ENCODE peak calls at places on chromosome 13, in five cellular contexts. O is fibroblast of mammary gland, B is Calu3, H is heart right ventricle, E is epithelial cell of esophagus. U is an unnamed sample.

GRCh38 chr13:30898721-30899188 is 7.3 kb upstream of the MEDAG start:
- DNase-seq in O (peak), B (no peak), H (no peak), E (peak), U (no peak)

GRCh38 chr13:95623141-95623540 is 21.4 kb downstream of the DZIP1 start:
- DNase-seq in O (no peak), B (no peak), H (no peak), E (no peak), U (no peak)

GRCh38 chr13:48950507-48950886 is 25.2 kb upstream of the FNDC3A start:
- DNase-seq in O (peak), B (no peak), H (no peak), E (peak), U (no peak)

GRCh38 chr13:102768914-102769313 is 4.7 kb downstream of the TEX30 start:
- DNase-seq in O (peak), B (no peak), H (no peak), E (no peak), U (no peak)

GRCh38 chr13:31096624-31097302 is 64.9 kb downstream of the HSPH1 start:
- DNase-seq in O (no peak), B (peak), H (no peak), E (peak), U (no peak)

GRCh38 chr13:20161275-20161950 is 561 bp upstream of the GJA3 start:
- DNase-seq in O (no peak), B (peak), H (peak), E (no peak), U (no peak)

GRCh38 chr13:28705734-28706133 is 13.0 kb downstream of the SLC46A3 start:
- DNase-seq in O (peak), B (no peak), H (no peak), E (no peak), U (no peak)

GRCh38 chr13:110536006-110536693 is 25.4 kb downstream of the RAB20 start:
- DNase-seq in O (no peak), B (no peak), H (no peak), E (no peak), U (no peak)

GRCh38 chr13:25973085-25973484 is 78.7 kb downstream of the SHISA2 start:
- DNase-seq in O (no peak), B (no peak), H (no peak), E (no peak), U (no peak)

GRCh38 chr13:91248249-91248648 is 99.2 kb upstream of the MIR17HG start:
- DNase-seq in O (no peak), B (no peak), H (no peak), E (no peak), U (no peak)

GRCh38 chr13:97109256-97109655 is 112.9 kb upstream of the MBNL2 start:
- DNase-seq in O (no peak), B (no peak), H (no peak), E (no peak), U (no peak)

GRCh38 chr13:89034015-89034414 is 1362.8 kb downstream of the SLITRK5 start:
- DNase-seq in O (no peak), B (no peak), H (no peak), E (no peak), U (no peak)

GRCh38 chr13:109744512-109745051 is 41.8 kb downstream of the IRS2 start:
- DNase-seq in O (peak), B (no peak), H (no peak), E (no peak), U (no peak)

GRCh38 chr13:77513719-77514335 is 21.7 kb upstream of the SCEL start:
- DNase-seq in O (no peak), B (no peak), H (no peak), E (no peak), U (no peak)

GRCh38 chr13:24180743-24181384 is 20.3 kb downstream of the SPATA13 start:
- DNase-seq in O (peak), B (no peak), H (no peak), E (peak), U (no peak)

GRCh38 chr13:113493315-113493951 is 2.9 kb upstream of the DCUN1D2 start:
- DNase-seq in O (peak), B (no peak), H (no peak), E (peak), U (no peak)

GRCh38 chr13:110063490-110063889 is 243.5 kb downstream of the COL4A1 start:
- DNase-seq in O (no peak), B (no peak), H (no peak), E (no peak), U (no peak)

GRCh38 chr13:32384702-32385101 is 43.2 kb downstream of the N4BP2L1 start:
- DNase-seq in O (no peak), B (no peak), H (no peak), E (peak), U (no peak)

GRCh38 chr13:45331123-45331619 is 9.8 kb downstream of the TPT1 start:
- DNase-seq in O (no peak), B (no peak), H (no peak), E (no peak), U (no peak)

GRCh38 chr13:23770428-23770827 is 118.8 kb downstream of the MIPEP start:
- DNase-seq in O (no peak), B (no peak), H (no peak), E (no peak), U (no peak)

GRCh38 chr13:60838581-60838980 is 441.6 kb downstream of the TDRD3 start:
- DNase-seq in O (no peak), B (no peak), H (no peak), E (peak), U (no peak)

GRCh38 chr13:24045456-24045996 is 115.0 kb upstream of the SPATA13 start:
- DNase-seq in O (no peak), B (no peak), H (no peak), E (no peak), U (no peak)

GRCh38 chr13:22561581-22561980 is 619.2 kb upstream of the SGCG start:
- DNase-seq in O (peak), B (no peak), H (no peak), E (no peak), U (no peak)

GRCh38 chr13:35700661-35701060 is 224.2 kb upstream of the MAB21L1 start:
- DNase-seq in O (peak), B (no peak), H (no peak), E (no peak), U (no peak)

GRCh38 chr13:60311527-60311926 is 85.5 kb upstream of the TDRD3 start:
- DNase-seq in O (no peak), B (no peak), H (no peak), E (no peak), U (no peak)

GRCh38 chr13:108342369-108343289 is 73.1 kb downstream of the TNFSF13B start:
- DNase-seq in O (peak), B (no peak), H (no peak), E (peak), U (no peak)

GRCh38 chr13:108346376-108346775 is 76.9 kb downstream of the TNFSF13B start:
- DNase-seq in O (no peak), B (peak), H (no peak), E (peak), U (no peak)

GRCh38 chr13:108349269-108349668 is 79.8 kb downstream of the TNFSF13B start:
- DNase-seq in O (no peak), B (no peak), H (no peak), E (no peak), U (no peak)

DNA sequence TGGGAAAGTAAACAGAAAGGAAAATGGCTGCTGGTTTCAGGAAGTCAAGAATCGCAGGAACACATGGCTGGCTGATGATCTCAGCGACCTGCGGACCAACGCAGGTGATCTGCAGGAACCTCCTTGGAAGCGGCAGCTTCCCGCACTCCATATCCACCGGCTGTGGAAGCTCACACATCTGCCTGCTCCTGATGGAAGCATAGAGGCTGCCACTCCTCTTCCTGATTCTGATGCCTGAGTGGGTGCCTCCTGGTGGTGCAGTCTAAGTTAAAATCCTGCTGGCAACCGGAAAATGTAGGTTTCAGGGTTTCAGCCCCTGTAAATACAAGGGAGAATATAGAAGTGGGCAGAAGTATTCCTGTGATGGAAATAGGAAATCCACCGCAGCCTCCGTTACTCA is 75.5 kb downstream of the TNFSF13B start:
- DNase-seq in O (no peak), B (no peak), H (no peak), E (no peak), U (no peak)
- TF ChIP-seq CTCF in O (no peak), B (no peak), H (no peak), E (no peak), U (no peak)

GRCh38 chr13:62278271-62278670 is 862.6 kb upstream of the PCDH20 start:
- DNase-seq in O (no peak), B (no peak), H (no peak), E (no peak), U (no peak)
- TF ChIP-seq CTCF in O (no peak), B (no peak), H (no peak), E (no peak), U (peak)

DNA sequence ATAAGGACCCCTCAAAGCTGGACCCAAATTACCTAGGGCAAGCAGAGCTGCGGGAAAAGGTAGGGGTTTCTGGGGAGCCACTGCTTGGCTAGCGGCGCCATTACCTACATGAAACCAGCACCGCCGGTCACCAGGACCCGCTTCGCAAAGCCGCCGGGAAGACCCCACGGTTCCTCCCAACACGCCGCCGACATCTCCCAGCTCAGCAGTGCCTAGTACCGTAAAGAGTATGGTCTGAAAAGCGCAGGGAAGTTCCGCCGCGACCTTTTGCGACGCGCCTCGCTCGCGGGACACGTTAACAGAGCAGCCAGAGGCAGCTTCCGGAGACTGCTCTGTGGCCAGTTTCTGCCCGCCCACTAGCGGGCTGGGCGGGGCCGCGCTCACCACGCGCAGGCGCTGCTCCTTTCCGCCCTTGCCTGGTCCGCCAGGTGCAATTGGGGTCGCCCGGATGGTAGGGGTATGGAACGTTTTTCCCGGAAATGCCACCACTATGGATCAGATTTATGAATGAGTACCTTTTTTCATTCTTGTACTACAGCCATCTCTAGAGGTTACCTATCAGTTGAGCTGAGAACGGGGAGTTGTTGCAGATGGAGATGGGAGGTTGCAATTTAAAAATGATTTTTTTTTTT is at the start of gene TGDS:
- DNase-seq in O (peak), B (peak), H (peak), E (peak), U (peak)
- TF ChIP-seq CTCF in O (no peak), B (no peak), H (peak), E (no peak), U (peak)

GRCh38 chr13:87814444-87814843 is 143.3 kb downstream of the SLITRK5 start:
- DNase-seq in O (no peak), B (no peak), H (no peak), E (no peak), U (no peak)

GRCh38 chr13:87810920-87811344 is 139.8 kb downstream of the SLITRK5 start:
- DNase-seq in O (no peak), B (no peak), H (no peak), E (no peak), U (no peak)

GRCh38 chr13:87810391-87810801 is 139.2 kb downstream of the SLITRK5 start:
- DNase-seq in O (peak), B (no peak), H (no peak), E (peak), U (no peak)
- TF ChIP-seq CTCF in O (no peak), B (no peak), H (no peak), E (no peak), U (peak)

GRCh38 chr13:75907044-75907443 is 270.9 kb downstream of the LMO7 start:
- DNase-seq in O (no peak), B (no peak), H (no peak), E (no peak), U (no peak)

GRCh38 chr13:75902166-75903104 is 266.3 kb downstream of the LMO7 start:
- DNase-seq in O (no peak), B (no peak), H (no peak), E (no peak), U (no peak)

GRCh38 chr13:75904012-75904411 is 267.9 kb downstream of the LMO7 start:
- DNase-seq in O (no peak), B (no peak), H (no peak), E (no peak), U (no peak)

GRCh38 chr13:75908137-75908536 is 272.0 kb downstream of the LMO7 start:
- DNase-seq in O (peak), B (no peak), H (peak), E (peak), U (no peak)

DNA sequence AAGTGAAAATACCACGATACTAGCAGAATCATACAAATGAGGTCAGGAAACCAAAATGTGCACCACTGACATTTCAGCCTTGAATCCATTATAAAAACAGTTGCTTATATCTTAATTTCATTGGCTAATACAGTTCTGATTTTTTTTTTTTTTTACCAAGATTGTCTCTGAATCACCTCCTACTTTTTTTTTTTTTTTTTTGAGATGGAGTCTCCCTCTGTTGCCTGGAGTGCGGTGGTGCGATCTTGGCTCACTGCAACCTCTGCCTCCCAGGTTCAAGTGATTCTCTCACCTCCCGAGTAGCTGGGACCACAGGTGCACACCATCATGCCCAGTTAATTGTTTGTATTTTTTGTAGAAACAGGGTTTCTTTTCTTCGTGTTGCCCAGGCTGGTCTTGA is 270.2 kb downstream of the LMO7 start:
- DNase-seq in O (peak), B (no peak), H (no peak), E (no peak), U (no peak)
- TF ChIP-seq CTCF in O (no peak), B (no peak), H (no peak), E (no peak), U (no peak)

GRCh38 chr13:98447881-98448641 is 128.8 kb downstream of the STK24 start:
- DNase-seq in O (peak), B (no peak), H (peak), E (peak), U (peak)
- TF ChIP-seq CTCF in O (peak), B (no peak), H (peak), E (peak), U (peak)

GRCh38 chr13:41411536-41411935 is 45.8 kb upstream of the RGCC start:
- DNase-seq in O (peak), B (peak), H (no peak), E (peak), U (no peak)
- TF ChIP-seq CTCF in O (peak), B (no peak), H (peak), E (peak), U (peak)

GRCh38 chr13:74687452-74688180 is 553.4 kb upstream of the KLF12 start:
- DNase-seq in O (no peak), B (no peak), H (no peak), E (no peak), U (peak)

GRCh38 chr13:74681891-74682290 is 547.7 kb upstream of the KLF12 start:
- DNase-seq in O (no peak), B (no peak), H (no peak), E (no peak), U (no peak)

GRCh38 chr13:74678308-74678958 is 544.2 kb upstream of the KLF12 start:
- DNase-seq in O (peak), B (no peak), H (no peak), E (no peak), U (no peak)

DNA sequence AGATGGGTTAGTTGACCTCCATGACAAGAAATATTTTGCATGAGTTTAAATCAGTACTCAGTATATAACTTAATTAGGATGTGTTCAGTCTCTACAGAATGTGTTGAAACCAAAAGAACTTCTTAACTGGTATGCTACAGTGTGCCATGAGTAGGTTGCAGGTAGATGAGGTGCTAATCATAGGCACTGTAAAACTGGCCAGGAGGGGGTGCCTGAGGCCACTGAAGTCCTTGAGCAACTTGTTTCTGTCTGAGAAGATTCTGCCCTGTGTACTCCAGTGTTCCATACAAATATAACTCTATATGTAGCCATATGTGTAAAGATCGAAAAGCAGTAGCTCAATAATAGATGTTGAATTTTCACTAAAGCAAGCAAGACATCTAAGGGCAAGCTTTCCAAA is 549.2 kb upstream of the KLF12 start:
- DNase-seq in O (peak), B (no peak), H (no peak), E (peak), U (no peak)
- TF ChIP-seq CTCF in O (peak), B (no peak), H (no peak), E (peak), U (no peak)

U was measured in neural crest cell.